ENCODE peak calls at places on chromosomes 3 and 15, in nine cellular contexts. Q is left lung, J is IMR-90, M is brain microvascular endothelial cell, X is heart left ventricle, G is cardiac muscle cell, E is tibial nerve, C is stomach, Y is Panc1. H is an unnamed sample.
A peak's percentile ranks its signal among the peaks of the same experiment; 100 is the strongest.

GRCh38 chr3:23710555-23710954 is 95.2 kb upstream of the UBE2E1 start:
- DNase-seq in Q (no peak), J (peak; percentile 98), M (peak; percentile 87), X (no peak), G (peak; percentile 94), E (no peak), C (no peak), Y (no peak), H (no peak)

GRCh38 chr3:73212683-73213082 is 151.2 kb downstream of the EBLN2 start:
- DNase-seq in Q (no peak), J (no peak), M (no peak), X (no peak), G (no peak), E (no peak), C (no peak), Y (no peak), H (no peak)

GRCh38 chr3:119639494-119640350 is 20.7 kb downstream of the POPDC2 start:
- DNase-seq in Q (no peak), J (no peak), M (no peak), X (no peak), G (no peak), E (no peak), C (no peak), Y (no peak), H (no peak)

GRCh38 chr3:180036678-180037455 is at the start of gene PEX5L:
- DNase-seq in Q (peak; percentile 39), J (peak; percentile 15), M (peak; percentile 30), X (peak; percentile 72), G (peak; percentile 48), E (peak; percentile 5), C (peak; percentile 44), Y (no peak), H (peak; percentile 6)

GRCh38 chr3:197480320-197480719 is 75.4 kb downstream of the BDH1 start:
- DNase-seq in Q (no peak), J (no peak), M (no peak), X (no peak), G (no peak), E (no peak), C (no peak), Y (no peak), H (no peak)

GRCh38 chr3:116815831-116816588 is 106.4 kb downstream of the TUSC7 start:
- DNase-seq in Q (no peak), J (peak; percentile 82), M (no peak), X (no peak), G (peak; percentile 0), E (no peak), C (no peak), Y (no peak), H (no peak)

GRCh38 chr15:92811514-92811913 is 88.6 kb upstream of the CHD2 start:
- DNase-seq in Q (peak; percentile 49), J (no peak), M (no peak), X (no peak), G (no peak), E (no peak), C (no peak), Y (no peak), H (no peak)

GRCh38 chr15:64019764-64020163 is 26.5 kb downstream of the DAPK2 start:
- DNase-seq in Q (peak; percentile 67), J (no peak), M (no peak), X (no peak), G (no peak), E (no peak), C (peak; percentile 77), Y (peak; percentile 62), H (peak; percentile 55)

GRCh38 chr15:90910441-90911301 is 7.6 kb downstream of the MAN2A2 start:
- DNase-seq in Q (no peak), J (no peak), M (no peak), X (no peak), G (no peak), E (no peak), C (no peak), Y (no peak), H (no peak)

GRCh38 chr15:33114484-33114767 is 80.1 kb downstream of the FMN1 start:
- DNase-seq in Q (no peak), J (peak; percentile 97), M (peak; percentile 83), X (no peak), G (no peak), E (no peak), C (no peak), Y (no peak), H (no peak)

GRCh38 chr3:182621435-182622240 is 171.7 kb upstream of the ATP11B start:
- DNase-seq in Q (no peak), J (no peak), M (no peak), X (no peak), G (no peak), E (no peak), C (no peak), Y (no peak), H (no peak)

GRCh38 chr3:152272771-152273242 is 4.1 kb downstream of the MBNL1 start:
- DNase-seq in Q (no peak), J (peak; percentile 94), M (peak; percentile 74), X (no peak), G (peak; percentile 70), E (no peak), C (no peak), Y (peak; percentile 41), H (no peak)

GRCh38 chr15:74422723-74423442 is 10.9 kb downstream of the SEMA7A start:
- DNase-seq in Q (no peak), J (peak; percentile 52), M (peak; percentile 22), X (no peak), G (peak; percentile 60), E (no peak), C (no peak), Y (peak; percentile 35), H (no peak)

GRCh38 chr3:56491566-56491965 is 23.3 kb upstream of the ERC2 start:
- DNase-seq in Q (no peak), J (no peak), M (no peak), X (no peak), G (no peak), E (no peak), C (no peak), Y (no peak), H (peak; percentile 6)

GRCh38 chr15:99050328-99050980 is 42.9 kb upstream of the PGPEP1L start:
- DNase-seq in Q (no peak), J (no peak), M (no peak), X (no peak), G (no peak), E (no peak), C (no peak), Y (no peak), H (no peak)

GRCh38 chr3:196634224-196634623 is 5.3 kb upstream of the NRROS start:
- DNase-seq in Q (peak; percentile 64), J (no peak), M (no peak), X (no peak), G (no peak), E (no peak), C (no peak), Y (no peak), H (no peak)

GRCh38 chr15:41926184-41927056 is 32.6 kb upstream of the SPTBN5 start:
- DNase-seq in Q (no peak), J (no peak), M (no peak), X (no peak), G (no peak), E (no peak), C (peak; percentile 45), Y (no peak), H (no peak)

GRCh38 chr3:168696119-168696518 is 600.4 kb upstream of the GOLIM4 start:
- DNase-seq in Q (no peak), J (no peak), M (no peak), X (no peak), G (no peak), E (no peak), C (no peak), Y (no peak), H (no peak)

GRCh38 chr3:155365178-155365783 is 71.8 kb upstream of the STRIT1 start:
- DNase-seq in Q (no peak), J (no peak), M (no peak), X (no peak), G (no peak), E (no peak), C (no peak), Y (no peak), H (no peak)

GRCh38 chr3:155369244-155369643 is 75.8 kb upstream of the STRIT1 start:
- DNase-seq in Q (no peak), J (no peak), M (no peak), X (no peak), G (no peak), E (no peak), C (no peak), Y (no peak), H (no peak)

GRCh38 chr3:155369735-155370134 is 76.3 kb upstream of the STRIT1 start:
- DNase-seq in Q (no peak), J (no peak), M (no peak), X (no peak), G (no peak), E (no peak), C (no peak), Y (no peak), H (no peak)

GRCh38 chr3:155370198-155370597 is 76.7 kb upstream of the STRIT1 start:
- DNase-seq in Q (no peak), J (no peak), M (no peak), X (no peak), G (no peak), E (peak; percentile 19), C (no peak), Y (no peak), H (no peak)

GRCh38 chr3:155367510-155367909 is 74.0 kb upstream of the STRIT1 start:
- DNase-seq in Q (no peak), J (no peak), M (no peak), X (no peak), G (peak; percentile 16), E (no peak), C (no peak), Y (no peak), H (no peak)
- H3K27ac ChIP-seq in Q (no peak overlapping the region), J (no peak overlapping the region), M (no peak overlapping the region), X (peak overlapping the region; percentile 42), G (no peak overlapping the region), E (no peak overlapping the region), C (no peak overlapping the region), Y (no peak overlapping the region), H (no peak overlapping the region)

DNA sequence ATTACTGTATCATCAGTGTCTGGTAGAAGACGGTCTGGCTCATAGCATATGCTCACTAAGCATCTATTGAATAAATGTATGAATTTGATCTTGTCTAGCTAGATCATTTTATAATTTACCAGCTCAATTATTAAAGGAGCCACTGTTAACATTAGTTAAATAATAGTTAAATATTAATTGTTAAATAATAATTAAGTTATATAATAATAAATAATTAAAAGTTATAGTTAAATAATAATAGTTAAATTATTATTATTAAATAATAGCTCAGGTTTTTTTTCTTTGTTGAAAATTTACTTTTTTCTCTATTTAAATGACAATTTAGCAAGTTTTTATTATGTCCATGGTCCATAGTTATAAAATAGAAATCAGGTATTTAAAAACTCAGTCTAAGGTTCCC is 274.4 kb downstream of the OXSM start:
- DNase-seq in Q (no peak), J (no peak), M (no peak), X (no peak), G (no peak), E (no peak), C (no peak), Y (no peak), H (no peak)
- H3K27ac ChIP-seq in Q (no peak overlapping the region), J (no peak overlapping the region), M (no peak overlapping the region), X (no peak overlapping the region), G (no peak overlapping the region), E (no peak overlapping the region), C (no peak overlapping the region), Y (no peak overlapping the region), H (no peak overlapping the region)

GRCh38 chr3:65265942-65266341 is 578.1 kb upstream of the ADAMTS9 start:
- DNase-seq in Q (no peak), J (no peak), M (no peak), X (no peak), G (no peak), E (no peak), C (no peak), Y (no peak), H (no peak)
- H3K27ac ChIP-seq in Q (no peak overlapping the region), J (no peak overlapping the region), M (no peak overlapping the region), X (no peak overlapping the region), G (no peak overlapping the region), E (peak overlapping the region; percentile 54), C (no peak overlapping the region), Y (no peak overlapping the region), H (no peak overlapping the region)

GRCh38 chr3:172364374-172365027 is 83.8 kb downstream of the GHSR start:
- DNase-seq in Q (no peak), J (no peak), M (no peak), X (no peak), G (no peak), E (no peak), C (no peak), Y (no peak), H (no peak)
- H3K27ac ChIP-seq in Q (no peak overlapping the region), J (no peak overlapping the region), M (no peak overlapping the region), X (no peak overlapping the region), G (peak overlapping the region; percentile 24), E (no peak overlapping the region), C (no peak overlapping the region), Y (no peak overlapping the region), H (no peak overlapping the region)